ENCODE peak calls at places on chromosomes 4 and X, in seven cellular contexts. One of them, this sample, is unnamed.

GRCh38 chrX:150486011-150486410 is 82.4 kb upstream of the MTM1 start:
- DNase-seq in activated naive CD4-positive, alpha-beta T cell: peak
- DNase-seq in T-cell: peak
- DNase-seq in progenitor cell of endocrine pancreas: no peak
- DNase-seq in GM12865: peak
- DNase-seq in activated naive CD8-positive, alpha-beta T cell treated with anti-CD3 and anti-CD28 coated beads, Interleukin-2, amount 50 U/mL, for 24 hours: peak
- DNase-seq in MG63: peak
- DNase-seq in this sample: no peak

GRCh38 chrX:1496076-1496475 is 40.9 kb downstream of the P2RY8 start:
- DNase-seq in activated naive CD4-positive, alpha-beta T cell: no peak
- DNase-seq in T-cell: no peak
- DNase-seq in progenitor cell of endocrine pancreas: no peak
- DNase-seq in GM12865: no peak
- DNase-seq in activated naive CD8-positive, alpha-beta T cell treated with anti-CD3 and anti-CD28 coated beads, Interleukin-2, amount 50 U/mL, for 24 hours: no peak
- DNase-seq in MG63: no peak
- DNase-seq in this sample: no peak

GRCh38 chr4:68368566-68369473 is 18.9 kb upstream of the YTHDC1 start:
- DNase-seq in activated naive CD4-positive, alpha-beta T cell: no peak
- DNase-seq in T-cell: no peak
- DNase-seq in progenitor cell of endocrine pancreas: no peak
- DNase-seq in GM12865: no peak
- DNase-seq in activated naive CD8-positive, alpha-beta T cell treated with anti-CD3 and anti-CD28 coated beads, Interleukin-2, amount 50 U/mL, for 24 hours: no peak
- DNase-seq in MG63: peak
- DNase-seq in this sample: no peak

GRCh38 chr4:185838514-185839203 is 26.7 kb upstream of the SORBS2 start:
- DNase-seq in activated naive CD4-positive, alpha-beta T cell: no peak
- DNase-seq in T-cell: no peak
- DNase-seq in progenitor cell of endocrine pancreas: no peak
- DNase-seq in GM12865: no peak
- DNase-seq in activated naive CD8-positive, alpha-beta T cell treated with anti-CD3 and anti-CD28 coated beads, Interleukin-2, amount 50 U/mL, for 24 hours: no peak
- DNase-seq in MG63: no peak
- DNase-seq in this sample: no peak

GRCh38 chr4:180028682-180029081 is 2214.5 kb upstream of the TENM3 start:
- DNase-seq in activated naive CD4-positive, alpha-beta T cell: no peak
- DNase-seq in T-cell: no peak
- DNase-seq in progenitor cell of endocrine pancreas: peak
- DNase-seq in GM12865: peak
- DNase-seq in activated naive CD8-positive, alpha-beta T cell treated with anti-CD3 and anti-CD28 coated beads, Interleukin-2, amount 50 U/mL, for 24 hours: no peak
- DNase-seq in MG63: peak
- DNase-seq in this sample: peak

GRCh38 chrX:100980608-100981497 is 11.3 kb downstream of the ARL13A start:
- DNase-seq in activated naive CD4-positive, alpha-beta T cell: no peak
- DNase-seq in T-cell: no peak
- DNase-seq in progenitor cell of endocrine pancreas: no peak
- DNase-seq in GM12865: no peak
- DNase-seq in activated naive CD8-positive, alpha-beta T cell treated with anti-CD3 and anti-CD28 coated beads, Interleukin-2, amount 50 U/mL, for 24 hours: no peak
- DNase-seq in MG63: peak
- DNase-seq in this sample: no peak

GRCh38 chr4:166144607-166145006 is 271.6 kb downstream of the TLL1 start:
- DNase-seq in activated naive CD4-positive, alpha-beta T cell: no peak
- DNase-seq in T-cell: no peak
- DNase-seq in progenitor cell of endocrine pancreas: no peak
- DNase-seq in GM12865: no peak
- DNase-seq in activated naive CD8-positive, alpha-beta T cell treated with anti-CD3 and anti-CD28 coated beads, Interleukin-2, amount 50 U/mL, for 24 hours: no peak
- DNase-seq in MG63: peak
- DNase-seq in this sample: no peak

GRCh38 chrX:64204252-64204651 is 1.3 kb downstream of the AMER1 start:
- DNase-seq in activated naive CD4-positive, alpha-beta T cell: no peak
- DNase-seq in T-cell: no peak
- DNase-seq in progenitor cell of endocrine pancreas: no peak
- DNase-seq in GM12865: no peak
- DNase-seq in activated naive CD8-positive, alpha-beta T cell treated with anti-CD3 and anti-CD28 coated beads, Interleukin-2, amount 50 U/mL, for 24 hours: no peak
- DNase-seq in MG63: peak
- DNase-seq in this sample: no peak

GRCh38 chr4:158996669-158997074 is 106.2 kb upstream of the RAPGEF2 start:
- DNase-seq in activated naive CD4-positive, alpha-beta T cell: no peak
- DNase-seq in T-cell: no peak
- DNase-seq in progenitor cell of endocrine pancreas: no peak
- DNase-seq in GM12865: no peak
- DNase-seq in activated naive CD8-positive, alpha-beta T cell treated with anti-CD3 and anti-CD28 coated beads, Interleukin-2, amount 50 U/mL, for 24 hours: no peak
- DNase-seq in MG63: peak
- DNase-seq in this sample: no peak

GRCh38 chr4:102174800-102175199 is 170.5 kb downstream of the SLC39A8 start:
- DNase-seq in activated naive CD4-positive, alpha-beta T cell: no peak
- DNase-seq in T-cell: no peak
- DNase-seq in progenitor cell of endocrine pancreas: no peak
- DNase-seq in GM12865: no peak
- DNase-seq in activated naive CD8-positive, alpha-beta T cell treated with anti-CD3 and anti-CD28 coated beads, Interleukin-2, amount 50 U/mL, for 24 hours: no peak
- DNase-seq in MG63: peak
- DNase-seq in this sample: no peak

GRCh38 chr4:73194064-73194463 is 64.5 kb downstream of the ANKRD17 start:
- DNase-seq in activated naive CD4-positive, alpha-beta T cell: no peak
- DNase-seq in T-cell: no peak
- DNase-seq in progenitor cell of endocrine pancreas: no peak
- DNase-seq in GM12865: no peak
- DNase-seq in activated naive CD8-positive, alpha-beta T cell treated with anti-CD3 and anti-CD28 coated beads, Interleukin-2, amount 50 U/mL, for 24 hours: no peak
- DNase-seq in MG63: no peak
- DNase-seq in this sample: no peak

GRCh38 chrX:24498975-24499374 is 33.9 kb downstream of the PDK3 start:
- DNase-seq in activated naive CD4-positive, alpha-beta T cell: no peak
- DNase-seq in T-cell: no peak
- DNase-seq in progenitor cell of endocrine pancreas: no peak
- DNase-seq in GM12865: peak
- DNase-seq in activated naive CD8-positive, alpha-beta T cell treated with anti-CD3 and anti-CD28 coated beads, Interleukin-2, amount 50 U/mL, for 24 hours: no peak
- DNase-seq in MG63: no peak
- DNase-seq in this sample: peak

GRCh38 chr4:112817933-112818921 is 181.3 kb downstream of the LARP7 start:
- DNase-seq in activated naive CD4-positive, alpha-beta T cell: no peak
- DNase-seq in T-cell: no peak
- DNase-seq in progenitor cell of endocrine pancreas: no peak
- DNase-seq in GM12865: peak
- DNase-seq in activated naive CD8-positive, alpha-beta T cell treated with anti-CD3 and anti-CD28 coated beads, Interleukin-2, amount 50 U/mL, for 24 hours: peak
- DNase-seq in MG63: peak
- DNase-seq in this sample: peak

GRCh38 chrX:51148848-51149247 is 183.8 kb upstream of the NUDT10 start:
- DNase-seq in activated naive CD4-positive, alpha-beta T cell: no peak
- DNase-seq in T-cell: no peak
- DNase-seq in progenitor cell of endocrine pancreas: no peak
- DNase-seq in GM12865: no peak
- DNase-seq in activated naive CD8-positive, alpha-beta T cell treated with anti-CD3 and anti-CD28 coated beads, Interleukin-2, amount 50 U/mL, for 24 hours: no peak
- DNase-seq in MG63: peak
- DNase-seq in this sample: no peak

GRCh38 chr4:162499478-162499877 is 335.7 kb upstream of the FSTL5 start:
- DNase-seq in activated naive CD4-positive, alpha-beta T cell: no peak
- DNase-seq in T-cell: no peak
- DNase-seq in progenitor cell of endocrine pancreas: no peak
- DNase-seq in GM12865: no peak
- DNase-seq in activated naive CD8-positive, alpha-beta T cell treated with anti-CD3 and anti-CD28 coated beads, Interleukin-2, amount 50 U/mL, for 24 hours: no peak
- DNase-seq in MG63: no peak
- DNase-seq in this sample: no peak

GRCh38 chr4:156594619-156595018 is 377.0 kb downstream of the PDGFC start:
- DNase-seq in activated naive CD4-positive, alpha-beta T cell: no peak
- DNase-seq in T-cell: no peak
- DNase-seq in progenitor cell of endocrine pancreas: no peak
- DNase-seq in GM12865: no peak
- DNase-seq in activated naive CD8-positive, alpha-beta T cell treated with anti-CD3 and anti-CD28 coated beads, Interleukin-2, amount 50 U/mL, for 24 hours: no peak
- DNase-seq in MG63: no peak
- DNase-seq in this sample: no peak

GRCh38 chr4:39529534-39529933 is 2.3 kb upstream of the UGDH start:
- DNase-seq in activated naive CD4-positive, alpha-beta T cell: no peak
- DNase-seq in T-cell: no peak
- DNase-seq in progenitor cell of endocrine pancreas: no peak
- DNase-seq in GM12865: no peak
- DNase-seq in activated naive CD8-positive, alpha-beta T cell treated with anti-CD3 and anti-CD28 coated beads, Interleukin-2, amount 50 U/mL, for 24 hours: no peak
- DNase-seq in MG63: no peak
- DNase-seq in this sample: no peak

GRCh38 chrX:131441033-131441432 is 102.8 kb upstream of the OR13H1 start:
- DNase-seq in activated naive CD4-positive, alpha-beta T cell: no peak
- DNase-seq in T-cell: no peak
- DNase-seq in progenitor cell of endocrine pancreas: no peak
- DNase-seq in GM12865: no peak
- DNase-seq in activated naive CD8-positive, alpha-beta T cell treated with anti-CD3 and anti-CD28 coated beads, Interleukin-2, amount 50 U/mL, for 24 hours: no peak
- DNase-seq in MG63: no peak
- DNase-seq in this sample: no peak

GRCh38 chr4:91914176-91914804 is 389.5 kb upstream of the GRID2 start:
- DNase-seq in activated naive CD4-positive, alpha-beta T cell: no peak
- DNase-seq in T-cell: no peak
- DNase-seq in progenitor cell of endocrine pancreas: no peak
- DNase-seq in GM12865: no peak
- DNase-seq in activated naive CD8-positive, alpha-beta T cell treated with anti-CD3 and anti-CD28 coated beads, Interleukin-2, amount 50 U/mL, for 24 hours: no peak
- DNase-seq in MG63: no peak
- DNase-seq in this sample: no peak

GRCh38 chrX:110454336-110454735 is 95.7 kb downstream of the RTL9 start:
- DNase-seq in activated naive CD4-positive, alpha-beta T cell: no peak
- DNase-seq in T-cell: no peak
- DNase-seq in progenitor cell of endocrine pancreas: no peak
- DNase-seq in GM12865: no peak
- DNase-seq in activated naive CD8-positive, alpha-beta T cell treated with anti-CD3 and anti-CD28 coated beads, Interleukin-2, amount 50 U/mL, for 24 hours: no peak
- DNase-seq in MG63: no peak
- DNase-seq in this sample: no peak

GRCh38 chr4:54941994-54942552 is 183.3 kb downstream of the KDR start:
- DNase-seq in activated naive CD4-positive, alpha-beta T cell: peak
- DNase-seq in T-cell: peak
- DNase-seq in progenitor cell of endocrine pancreas: no peak
- DNase-seq in GM12865: peak
- DNase-seq in activated naive CD8-positive, alpha-beta T cell treated with anti-CD3 and anti-CD28 coated beads, Interleukin-2, amount 50 U/mL, for 24 hours: peak
- DNase-seq in MG63: no peak
- DNase-seq in this sample: peak

GRCh38 chr4:184803884-184804283 is 21.9 kb downstream of the ACSL1 start:
- DNase-seq in activated naive CD4-positive, alpha-beta T cell: no peak
- DNase-seq in T-cell: no peak
- DNase-seq in progenitor cell of endocrine pancreas: no peak
- DNase-seq in GM12865: no peak
- DNase-seq in activated naive CD8-positive, alpha-beta T cell treated with anti-CD3 and anti-CD28 coated beads, Interleukin-2, amount 50 U/mL, for 24 hours: no peak
- DNase-seq in MG63: no peak
- DNase-seq in this sample: no peak

GRCh38 chr4:15006416-15007024 is 4.2 kb downstream of the CPEB2 start:
- DNase-seq in activated naive CD4-positive, alpha-beta T cell: no peak
- DNase-seq in T-cell: no peak
- DNase-seq in progenitor cell of endocrine pancreas: no peak
- DNase-seq in GM12865: peak
- DNase-seq in activated naive CD8-positive, alpha-beta T cell treated with anti-CD3 and anti-CD28 coated beads, Interleukin-2, amount 50 U/mL, for 24 hours: no peak
- DNase-seq in MG63: no peak
- DNase-seq in this sample: no peak

GRCh38 chr4:123785515-123785914 is 388.9 kb downstream of the SPRY1 start:
- DNase-seq in activated naive CD4-positive, alpha-beta T cell: no peak
- DNase-seq in T-cell: no peak
- DNase-seq in progenitor cell of endocrine pancreas: no peak
- DNase-seq in GM12865: no peak
- DNase-seq in activated naive CD8-positive, alpha-beta T cell treated with anti-CD3 and anti-CD28 coated beads, Interleukin-2, amount 50 U/mL, for 24 hours: no peak
- DNase-seq in MG63: peak
- DNase-seq in this sample: no peak

GRCh38 chr4:76772498-76773106 is 125.3 kb downstream of the SOWAHB start:
- DNase-seq in activated naive CD4-positive, alpha-beta T cell: no peak
- DNase-seq in T-cell: no peak
- DNase-seq in progenitor cell of endocrine pancreas: no peak
- DNase-seq in GM12865: peak
- DNase-seq in activated naive CD8-positive, alpha-beta T cell treated with anti-CD3 and anti-CD28 coated beads, Interleukin-2, amount 50 U/mL, for 24 hours: no peak
- DNase-seq in MG63: no peak
- DNase-seq in this sample: no peak

GRCh38 chr4:55125087-55125721 is at the start of gene KDR:
- DNase-seq in activated naive CD4-positive, alpha-beta T cell: no peak
- DNase-seq in T-cell: no peak
- DNase-seq in progenitor cell of endocrine pancreas: peak
- DNase-seq in GM12865: no peak
- DNase-seq in activated naive CD8-positive, alpha-beta T cell treated with anti-CD3 and anti-CD28 coated beads, Interleukin-2, amount 50 U/mL, for 24 hours: no peak
- DNase-seq in MG63: peak
- DNase-seq in this sample: no peak

GRCh38 chrX:16997313-16997712 is 50.9 kb downstream of the REPS2 start:
- DNase-seq in activated naive CD4-positive, alpha-beta T cell: no peak
- DNase-seq in T-cell: no peak
- DNase-seq in progenitor cell of endocrine pancreas: no peak
- DNase-seq in GM12865: no peak
- DNase-seq in activated naive CD8-positive, alpha-beta T cell treated with anti-CD3 and anti-CD28 coated beads, Interleukin-2, amount 50 U/mL, for 24 hours: no peak
- DNase-seq in MG63: no peak
- DNase-seq in this sample: no peak

GRCh38 chrX:116462843-116463242 is at the start of gene CT83:
- DNase-seq in activated naive CD4-positive, alpha-beta T cell: no peak
- DNase-seq in T-cell: no peak
- DNase-seq in progenitor cell of endocrine pancreas: no peak
- DNase-seq in GM12865: no peak
- DNase-seq in activated naive CD8-positive, alpha-beta T cell treated with anti-CD3 and anti-CD28 coated beads, Interleukin-2, amount 50 U/mL, for 24 hours: no peak
- DNase-seq in MG63: no peak
- DNase-seq in this sample: no peak

GRCh38 chr4:72525938-72526337 is 43.1 kb downstream of the ADAMTS3 start:
- DNase-seq in activated naive CD4-positive, alpha-beta T cell: no peak
- DNase-seq in T-cell: no peak
- DNase-seq in progenitor cell of endocrine pancreas: no peak
- DNase-seq in GM12865: no peak
- DNase-seq in activated naive CD8-positive, alpha-beta T cell treated with anti-CD3 and anti-CD28 coated beads, Interleukin-2, amount 50 U/mL, for 24 hours: no peak
- DNase-seq in MG63: peak
- DNase-seq in this sample: no peak

GRCh38 chr4:71855944-71856343 is 72.1 kb upstream of the GC start:
- DNase-seq in activated naive CD4-positive, alpha-beta T cell: no peak
- DNase-seq in T-cell: no peak
- DNase-seq in progenitor cell of endocrine pancreas: no peak
- DNase-seq in GM12865: no peak
- DNase-seq in activated naive CD8-positive, alpha-beta T cell treated with anti-CD3 and anti-CD28 coated beads, Interleukin-2, amount 50 U/mL, for 24 hours: no peak
- DNase-seq in MG63: no peak
- DNase-seq in this sample: no peak

GRCh38 chr4:113468165-113469022 is 293.1 kb downstream of the CAMK2D start:
- DNase-seq in activated naive CD4-positive, alpha-beta T cell: no peak
- DNase-seq in T-cell: no peak
- DNase-seq in progenitor cell of endocrine pancreas: no peak
- DNase-seq in GM12865: no peak
- DNase-seq in activated naive CD8-positive, alpha-beta T cell treated with anti-CD3 and anti-CD28 coated beads, Interleukin-2, amount 50 U/mL, for 24 hours: peak
- DNase-seq in MG63: peak
- DNase-seq in this sample: no peak

GRCh38 chr4:90922174-90922573 is 795.0 kb downstream of the CCSER1 start:
- DNase-seq in activated naive CD4-positive, alpha-beta T cell: no peak
- DNase-seq in T-cell: no peak
- DNase-seq in progenitor cell of endocrine pancreas: no peak
- DNase-seq in GM12865: no peak
- DNase-seq in activated naive CD8-positive, alpha-beta T cell treated with anti-CD3 and anti-CD28 coated beads, Interleukin-2, amount 50 U/mL, for 24 hours: no peak
- DNase-seq in MG63: no peak
- DNase-seq in this sample: no peak

GRCh38 chr4:80307183-80307735 is 28.3 kb upstream of the CFAP299 start:
- DNase-seq in activated naive CD4-positive, alpha-beta T cell: no peak
- DNase-seq in T-cell: no peak
- DNase-seq in progenitor cell of endocrine pancreas: no peak
- DNase-seq in GM12865: no peak
- DNase-seq in activated naive CD8-positive, alpha-beta T cell treated with anti-CD3 and anti-CD28 coated beads, Interleukin-2, amount 50 U/mL, for 24 hours: no peak
- DNase-seq in MG63: no peak
- DNase-seq in this sample: no peak

GRCh38 chr4:122539861-122540465 is 80.9 kb downstream of the IL21 start:
- DNase-seq in activated naive CD4-positive, alpha-beta T cell: no peak
- DNase-seq in T-cell: no peak
- DNase-seq in progenitor cell of endocrine pancreas: no peak
- DNase-seq in GM12865: peak
- DNase-seq in activated naive CD8-positive, alpha-beta T cell treated with anti-CD3 and anti-CD28 coated beads, Interleukin-2, amount 50 U/mL, for 24 hours: no peak
- DNase-seq in MG63: no peak
- DNase-seq in this sample: no peak

This sample was measured in memory B cell.